ENCODE peak calls at places on chromosomes 4 and X, in six cellular contexts. E, Z, J, M, D and P are unnamed samples.

GRCh38 chrX:57596109-57596870 is 4.5 kb downstream of the ZXDB start:
- DNase-seq in J (no peak), E (peak; percentile 8), D (no peak), M (no peak), Z (no peak), P (no peak)

GRCh38 chr4:25441519-25442117 is 64.6 kb downstream of the ANAPC4 start:
- DNase-seq in E (peak; percentile 75), D (no peak), Z (no peak), M (peak; percentile 61), J (no peak), P (no peak)

GRCh38 chr4:56876264-56876663 is 31.4 kb upstream of the REST start:
- DNase-seq in Z (no peak), E (no peak), M (no peak), D (no peak), J (no peak), P (no peak)

GRCh38 chrX:49164589-49165360 is 2.2 kb downstream of the MAGIX start:
- DNase-seq in M (no peak), D (no peak), Z (no peak), J (no peak), E (no peak), P (no peak)

GRCh38 chrX:49878128-49878833 is 1.0 kb upstream of the USP27X start:
- DNase-seq in D (no peak), J (no peak), E (no peak), M (no peak), Z (no peak), P (no peak)

GRCh38 chr4:52263612-52264011 is 212.5 kb downstream of the SPATA18 start:
- DNase-seq in Z (no peak), E (peak; percentile 4), M (no peak), D (no peak), J (no peak), P (peak; percentile 41)

GRCh38 chr4:8528713-8529112 is 51.5 kb upstream of the GPR78 start:
- DNase-seq in M (no peak), J (no peak), Z (no peak), D (no peak), E (peak; percentile 71), P (no peak)

GRCh38 chr4:133694416-133694815 is 507.2 kb downstream of the PABPC4L start:
- DNase-seq in Z (no peak), E (no peak), J (no peak), M (no peak), D (no peak), P (no peak)

GRCh38 chr4:173153445-173153844 is 15.2 kb upstream of the GALNT7 start:
- DNase-seq in E (no peak), Z (no peak), J (no peak), D (no peak), M (no peak), P (no peak)

GRCh38 chr4:145278341-145279121 is 98.1 kb upstream of the OTUD4 start:
- DNase-seq in D (no peak), E (peak; percentile 62), M (no peak), Z (no peak), J (no peak), P (no peak)

GRCh38 chr4:108889696-108890475 is 127.0 kb upstream of the ETNPPL start:
- DNase-seq in M (no peak), E (no peak), D (no peak), Z (no peak), J (no peak), P (no peak)

GRCh38 chr4:3872834-3873313 is 106.7 kb downstream of the ADRA2C start:
- DNase-seq in Z (no peak), D (no peak), E (no peak), J (no peak), M (no peak), P (no peak)

GRCh38 chrX:3728454-3728853 is 15.0 kb upstream of the PRKX start:
- DNase-seq in M (no peak), Z (no peak), J (no peak), E (no peak), D (peak; percentile 46), P (no peak)

GRCh38 chrX:110414679-110415439 is 56.2 kb downstream of the RTL9 start:
- DNase-seq in D (no peak), M (no peak), E (peak; percentile 79), J (no peak), Z (no peak), P (no peak)

GRCh38 chrX:128106630-128107029 is 54.4 kb upstream of the ACTRT1 start:
- DNase-seq in E (no peak), M (peak; percentile 45), D (no peak), Z (no peak), J (no peak), P (no peak)